ENCODE peak calls at places on chromosomes 4 and X, in six cellular contexts. Y, V, S, X, B and W are unnamed samples.

GRCh38 chr4:160224049-160224448 is 1121.2 kb downstream of the RAPGEF2 start:
- DNase-seq in Y (no peak), V (no peak), S (no peak), X (no peak), B (no peak), W (no peak)

GRCh38 chrX:11105080-11105479 is 6.1 kb upstream of the HCCS start:
- DNase-seq in Y (no peak), V (no peak), S (peak; percentile 46), X (no peak), B (peak; percentile 48), W (no peak)

GRCh38 chr4:40840985-40841571 is 91.3 kb downstream of the NSUN7 start:
- DNase-seq in Y (peak; percentile 47), V (peak; percentile 71), S (peak; percentile 76), X (peak; percentile 83), B (peak; percentile 76), W (peak; percentile 98)

GRCh38 chrX:105263171-105263570 is 42.7 kb upstream of the TEX13A start:
- DNase-seq in Y (no peak), V (no peak), S (no peak), X (no peak), B (no peak), W (no peak)

GRCh38 chrX:113390531-113390930 is 549.9 kb upstream of the AMOT start:
- DNase-seq in Y (no peak), V (no peak), S (no peak), X (no peak), B (no peak), W (no peak)

GRCh38 chr4:153731239-153731638 is 28.6 kb downstream of the RNF175 start:
- DNase-seq in Y (no peak), V (no peak), S (peak; percentile 83), X (peak; percentile 9), B (peak; percentile 86), W (no peak)

GRCh38 chrX:151962034-151962433 is 12.4 kb downstream of the GABRE start:
- DNase-seq in Y (no peak), V (no peak), S (no peak), X (no peak), B (no peak), W (no peak)

GRCh38 chr4:28822163-28822562 is 1898.0 kb upstream of the PCDH7 start:
- DNase-seq in Y (no peak), V (no peak), S (no peak), X (no peak), B (no peak), W (no peak)

GRCh38 chr4:54032558-54033135 is 31.8 kb downstream of the CHIC2 start:
- DNase-seq in Y (no peak), V (no peak), S (no peak), X (no peak), B (no peak), W (no peak)

GRCh38 chr4:17324431-17324830 is 187.5 kb downstream of the QDPR start:
- DNase-seq in Y (peak; percentile 26), V (peak; percentile 29), S (peak; percentile 83), X (peak; percentile 64), B (peak; percentile 75), W (peak; percentile 18)

GRCh38 chrX:68077378-68077777 is 355.9 kb downstream of the OPHN1 start:
- DNase-seq in Y (no peak), V (no peak), S (no peak), X (no peak), B (no peak), W (no peak)

GRCh38 chr4:12724520-12724919 is 759.6 kb downstream of the RAB28 start:
- DNase-seq in Y (no peak), V (no peak), S (peak; percentile 19), X (peak; percentile 42), B (peak; percentile 30), W (no peak)

GRCh38 chr4:157014621-157015591 is 43.3 kb upstream of the PDGFC start:
- DNase-seq in Y (no peak), V (peak; percentile 29), S (peak; percentile 86), X (peak; percentile 7), B (peak; percentile 92), W (no peak)

GRCh38 chrX:154010330-154011087 is 9.2 kb downstream of the IRAK1 start:
- DNase-seq in Y (no peak), V (no peak), S (peak; percentile 69), X (peak; percentile 52), B (peak; percentile 63), W (no peak)

GRCh38 chr4:56655627-56656345 is 25.3 kb downstream of the HOPX start:
- DNase-seq in Y (no peak), V (no peak), S (peak; percentile 29), X (peak; percentile 31), B (no peak), W (no peak)

GRCh38 chrX:11461181-11462001 is 168.2 kb downstream of the AMELX start:
- DNase-seq in Y (no peak), V (no peak), S (peak; percentile 45), X (peak; percentile 42), B (peak; percentile 81), W (no peak)

GRCh38 chr4:184843984-184844554 is 18.3 kb upstream of the ACSL1 start:
- DNase-seq in Y (no peak), V (no peak), S (no peak), X (peak; percentile 37), B (peak; percentile 47), W (no peak)

GRCh38 chr4:29966386-29966785 is 753.8 kb upstream of the PCDH7 start:
- DNase-seq in Y (no peak), V (no peak), S (no peak), X (no peak), B (no peak), W (no peak)

GRCh38 chrX:78375894-78376293 is 48.5 kb upstream of the CYSLTR1 start:
- DNase-seq in Y (no peak), V (no peak), S (peak; percentile 0), X (peak; percentile 9), B (no peak), W (no peak)

GRCh38 chr4:38241541-38241940 is 281.3 kb downstream of the PTTG2 start:
- DNase-seq in Y (no peak), V (no peak), S (peak; percentile 21), X (no peak), B (no peak), W (no peak)

GRCh38 chr4:86367577-86367976 is 7.7 kb upstream of the MAPK10 start:
- DNase-seq in Y (no peak), V (no peak), S (peak; percentile 58), X (no peak), B (peak; percentile 43), W (no peak)

GRCh38 chr4:40731792-40732245 is 17.9 kb upstream of the NSUN7 start:
- DNase-seq in Y (no peak), V (no peak), S (no peak), X (peak; percentile 61), B (peak; percentile 13), W (no peak)

GRCh38 chrX:147917700-147918694 is 6.3 kb downstream of the FMR1 start:
- DNase-seq in Y (no peak), V (no peak), S (peak; percentile 55), X (no peak), B (peak; percentile 15), W (no peak)

GRCh38 chrX:41512394-41512793 is 65.3 kb downstream of the NYX start:
- DNase-seq in Y (no peak), V (no peak), S (no peak), X (no peak), B (no peak), W (no peak)

GRCh38 chr4:136307765-136308164 is 1224.5 kb downstream of the PCDH18 start:
- DNase-seq in Y (no peak), V (no peak), S (no peak), X (no peak), B (no peak), W (no peak)

GRCh38 chr4:31327031-31327430 is 606.9 kb downstream of the PCDH7 start:
- DNase-seq in Y (no peak), V (no peak), S (no peak), X (no peak), B (no peak), W (no peak)

GRCh38 chrX:11558972-11559371 is 106.7 kb downstream of the ARHGAP6 start:
- DNase-seq in Y (no peak), V (peak; percentile 15), S (peak; percentile 17), X (peak; percentile 7), B (no peak), W (peak; percentile 2)

GRCh38 chr4:111070390-111070789 is 447.5 kb upstream of the PITX2 start:
- DNase-seq in Y (no peak), V (no peak), S (peak; percentile 53), X (no peak), B (no peak), W (no peak)

GRCh38 chrX:112830540-112830939 is 10.1 kb downstream of the AMOT start:
- DNase-seq in Y (no peak), V (no peak), S (no peak), X (no peak), B (no peak), W (no peak)

GRCh38 chr4:1194028-1194900 is 21.9 kb upstream of the SPON2 start:
- DNase-seq in Y (peak; percentile 12), V (no peak), S (no peak), X (peak; percentile 36), B (peak; percentile 79), W (no peak)
- H3K4me3 ChIP-seq in Y (no peak overlapping the region), V (no peak overlapping the region), S (no peak overlapping the region), X (no peak overlapping the region), B (no peak overlapping the region), W (no peak overlapping the region)

GRCh38 chrX:63855896-63856295 is 70.9 kb upstream of the ARHGEF9 start:
- DNase-seq in Y (no peak), V (no peak), S (peak; percentile 72), X (no peak), B (no peak), W (no peak)
- H3K9me3 ChIP-seq in Y (no peaks in the 10 kb centered on the region), V (no peaks in the 10 kb centered on the region), S (no peaks in the 10 kb centered on the region), X (no peaks in the 10 kb centered on the region), B (no peaks in the 10 kb centered on the region), W (no peaks in the 10 kb centered on the region)

GRCh38 chr4:3803475-3803847 is 37.3 kb downstream of the ADRA2C start:
- DNase-seq in Y (no peak), V (no peak), S (no peak), X (no peak), B (no peak), W (no peak)
- H3K27me3 ChIP-seq in Y (no peaks in the 10 kb centered on the region), V (peaks cover 12% of the 10 kb centered on the region), S (peaks cover 25% of the 10 kb centered on the region), X (peaks cover 15% of the 10 kb centered on the region), B (peaks cover 9% of the 10 kb centered on the region), W (no peaks in the 10 kb centered on the region)

GRCh38 chr4:87499415-87500106 is 29.6 kb downstream of the SPARCL1 start:
- DNase-seq in Y (no peak), V (no peak), S (no peak), X (no peak), B (no peak), W (no peak)

GRCh38 chr4:87500107-87500462 is 29.1 kb downstream of the SPARCL1 start:
- DNase-seq in Y (no peak), V (no peak), S (no peak), X (no peak), B (no peak), W (no peak)

GRCh38 chr4:87497141-87497540 is 32.0 kb downstream of the SPARCL1 start:
- DNase-seq in Y (no peak), V (no peak), S (no peak), X (no peak), B (no peak), W (no peak)

GRCh38 chr4:87497586-87497985 is 31.6 kb downstream of the SPARCL1 start:
- DNase-seq in Y (no peak), V (no peak), S (no peak), X (no peak), B (no peak), W (no peak)

DNA sequence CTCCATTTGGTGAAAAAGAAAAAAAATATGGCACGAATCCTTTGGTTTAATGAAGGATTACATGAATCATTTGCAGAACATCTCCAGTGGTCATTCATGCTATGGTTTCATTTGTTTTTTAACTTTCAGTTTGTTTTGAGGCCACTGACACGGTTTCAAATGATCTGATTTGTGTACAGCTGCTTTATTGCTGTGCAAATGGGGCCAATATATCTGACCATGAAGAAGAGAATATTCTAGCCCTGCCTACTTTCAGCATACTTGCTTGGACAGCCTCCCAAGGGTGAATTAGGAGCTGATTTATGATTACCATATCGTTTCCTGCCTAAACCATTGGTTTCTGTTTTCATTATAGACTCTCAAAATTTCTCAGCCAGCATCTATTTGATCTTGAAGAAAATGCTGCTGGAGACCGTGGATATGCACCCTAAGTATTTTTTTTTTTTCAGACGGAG is 30.7 kb downstream of the SPARCL1 start:
- DNase-seq in Y (no peak), V (no peak), S (peak; percentile 66), X (no peak), B (no peak), W (no peak)
- H3K4me3 ChIP-seq in Y (no peak overlapping the region), V (no peak overlapping the region), S (peak overlapping the region; percentile 65), X (no peak overlapping the region), B (no peak overlapping the region), W (no peak overlapping the region)